ENCODE peak calls at places on chromosomes 16 and 17, in seven cellular contexts. Y is HFF-Myc, H is Peyer's patch, U is fibroblast of pulmonary artery, E is heart left ventricle, R is stomach, P is progenitor cell of endocrine pancreas. I is an unnamed sample.

GRCh38 chr16:69532761-69533459 is 32.9 kb upstream of the NFAT5 start:
- DNase-seq in Y (no peak), R (no peak), U (no peak), E (no peak), H (no peak), P (no peak), I (no peak)

GRCh38 chr16:81175325-81175891 is 63.1 kb upstream of the BCO1 start:
- DNase-seq in H (no peak), U (peak; percentile 23), Y (peak; percentile 33), E (no peak), R (no peak), P (no peak), I (no peak)

GRCh38 chr17:31494259-31495048 is 103.0 kb downstream of the RAB11FIP4 start:
- DNase-seq in P (no peak), R (peak; percentile 44), H (peak; percentile 78), U (no peak), Y (no peak), E (no peak), I (no peak)

GRCh38 chr17:68512967-68513474 is 791 bp downstream of the PRKAR1A start:
- DNase-seq in E (peak; percentile 43), H (no peak), Y (no peak), U (peak; percentile 64), R (no peak), P (no peak), I (no peak)

GRCh38 chr17:82734987-82735866 is at the start of gene FN3K:
- DNase-seq in U (peak; percentile 80), E (peak; percentile 77), P (peak; percentile 59), R (peak; percentile 74), H (no peak), Y (no peak), I (peak; percentile 61)

GRCh38 chr17:68981288-68981687 is 26.1 kb upstream of the ABCA8 start:
- DNase-seq in U (peak; percentile 91), P (no peak), R (peak; percentile 29), H (no peak), E (peak; percentile 64), Y (peak; percentile 27), I (no peak)

GRCh38 chr16:31214705-31215286 is 877 bp downstream of the TRIM72 start:
- DNase-seq in U (no peak), E (peak; percentile 37), R (no peak), H (no peak), Y (no peak), P (no peak), I (peak; percentile 24)

GRCh38 chr17:37041931-37042330 is 93.2 kb downstream of the AATF start:
- DNase-seq in R (no peak), H (no peak), U (no peak), Y (no peak), E (no peak), P (no peak), I (no peak)

GRCh38 chr16:85484337-85485295 is 128.5 kb upstream of the GSE1 start:
- DNase-seq in H (no peak), R (peak; percentile 42), E (no peak), P (no peak), U (no peak), Y (no peak), I (no peak)

GRCh38 chr16:14063618-14064581 is 7.2 kb upstream of the MRTFB start:
- DNase-seq in U (no peak), H (no peak), P (no peak), R (no peak), Y (no peak), E (no peak), I (no peak)

GRCh38 chr16:1152651-1153259 is at the start of gene CACNA1H:
- DNase-seq in R (no peak), P (peak; percentile 58), E (no peak), H (no peak), Y (no peak), U (no peak), I (peak; percentile 83)

GRCh38 chr17:60510031-60510430 is 16.0 kb downstream of the APPBP2 start:
- DNase-seq in H (no peak), P (no peak), U (no peak), E (no peak), Y (no peak), R (no peak), I (no peak)

GRCh38 chr16:19717781-19718623 is at the start of the genes IQCK and KNOP1:
- DNase-seq in U (peak; percentile 90), E (peak; percentile 94), Y (peak; percentile 66), P (peak; percentile 77), H (peak; percentile 86), R (peak; percentile 92), I (peak; percentile 95)
- TF ChIP-seq CTCF in U (no peak), E (no peak), Y (no peak), P (no peak), H (peak; percentile 13), R (no peak), I (no peak)

GRCh38 chr17:73343739-73344454 is 32.1 kb upstream of the CDC42EP4 start:
- DNase-seq in E (no peak), Y (no peak), R (no peak), P (no peak), U (no peak), H (no peak), I (no peak)

GRCh38 chr17:73342057-73342522 is 30.3 kb upstream of the CDC42EP4 start:
- DNase-seq in R (peak; percentile 77), Y (peak; percentile 51), U (peak; percentile 98), H (peak; percentile 20), E (peak; percentile 77), P (no peak), I (no peak)

GRCh38 chr17:73343168-73343634 is 31.4 kb upstream of the CDC42EP4 start:
- DNase-seq in H (peak; percentile 18), E (peak; percentile 87), R (no peak), Y (peak; percentile 70), U (peak; percentile 89), P (peak; percentile 41), I (peak; percentile 77)

GRCh38 chr17:73341350-73342056 is 29.7 kb upstream of the CDC42EP4 start:
- DNase-seq in H (no peak), E (no peak), P (no peak), R (no peak), Y (no peak), U (no peak), I (no peak)

DNA sequence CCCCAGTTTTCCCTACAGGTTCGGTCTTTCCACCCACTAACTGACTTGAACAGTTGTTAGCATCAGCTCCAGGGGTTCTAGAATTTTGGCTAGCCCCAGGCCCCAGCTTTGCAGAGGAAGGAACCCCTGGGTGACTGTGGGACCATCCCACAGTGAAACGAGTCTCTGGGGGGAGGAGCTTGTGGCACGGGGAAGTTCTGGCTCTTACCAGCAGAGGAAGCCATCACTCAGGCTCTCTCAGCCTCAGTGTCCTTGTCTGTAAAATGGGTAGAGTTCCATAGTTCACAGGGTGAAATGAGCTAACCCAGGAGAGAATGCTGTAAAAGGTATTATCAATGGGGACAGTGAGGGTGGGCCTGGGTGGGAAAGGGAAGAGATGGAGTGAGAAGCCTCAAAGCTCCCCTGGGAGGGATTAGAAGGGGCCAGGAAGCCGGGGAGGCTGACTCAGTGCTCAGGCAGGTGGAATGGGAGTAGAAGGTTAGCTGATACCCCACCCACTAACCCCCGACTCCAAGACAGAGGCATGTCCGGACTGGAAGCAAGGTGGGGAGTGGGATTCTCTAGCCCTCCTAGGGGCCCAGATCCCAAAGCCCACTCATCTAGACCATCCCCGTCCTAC is 30.9 kb upstream of the CDC42EP4 start:
- DNase-seq in R (no peak), U (peak; percentile 74), Y (no peak), H (no peak), E (no peak), P (no peak), I (no peak)
- TF ChIP-seq CTCF in R (no peak), U (peak; percentile 35), Y (peak; percentile 14), H (no peak), E (no peak), P (no peak), I (peak; percentile 1)

GRCh38 chr17:73478768-73479424 is 165.3 kb downstream of the SDK2 start:
- DNase-seq in R (no peak), U (no peak), E (no peak), H (no peak), P (no peak), Y (no peak), I (no peak)
- TF ChIP-seq CTCF in R (no peak), U (no peak), E (no peak), H (no peak), P (peak; percentile 55), Y (no peak), I (peak; percentile 22)

DNA sequence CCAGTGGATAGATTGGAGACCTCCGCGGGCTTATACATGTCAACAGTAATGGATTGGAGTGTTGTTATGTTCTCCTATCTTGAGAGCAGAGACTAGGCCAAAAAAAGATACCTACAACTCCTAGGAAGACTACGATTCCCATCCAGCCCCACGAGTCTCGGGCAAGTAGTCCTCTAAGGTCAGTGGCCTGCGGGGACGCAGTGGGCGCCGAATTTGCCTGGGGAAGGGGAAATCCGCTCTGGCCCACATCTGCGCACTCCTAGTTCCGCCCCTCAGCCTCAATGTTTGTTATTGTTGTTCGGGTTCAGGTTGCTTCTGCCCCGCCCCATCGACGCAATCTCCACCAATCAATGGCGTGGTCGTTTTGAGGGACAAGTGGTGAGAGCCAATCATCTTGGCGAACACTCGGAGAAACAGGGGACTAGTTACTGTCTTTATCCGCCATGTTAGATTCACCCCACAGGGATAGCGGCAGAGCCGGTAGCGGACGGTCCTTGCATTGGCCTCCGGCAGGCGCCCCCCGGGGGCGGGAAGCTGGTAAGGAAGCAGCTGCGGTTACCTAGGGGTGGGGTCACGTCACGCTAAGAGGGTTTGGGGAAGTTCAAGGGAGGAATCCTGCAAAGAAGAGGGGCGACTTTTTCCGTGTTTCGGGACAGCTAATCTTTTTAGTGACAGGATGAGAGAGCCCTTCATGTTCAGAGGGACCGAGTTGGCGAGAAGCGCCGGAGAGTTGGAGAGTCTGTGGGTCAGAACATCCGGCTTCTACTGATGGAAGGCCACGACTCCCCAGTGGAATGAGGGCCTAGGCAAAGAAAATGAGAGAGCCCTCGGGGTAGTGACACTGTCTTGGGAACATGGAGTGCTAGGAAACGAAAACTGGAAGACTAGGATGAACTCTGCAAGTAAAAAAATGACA is at the start of gene NBR1:
- DNase-seq in R (peak; percentile 97), H (peak; percentile 98), Y (peak; percentile 95), U (peak; percentile 99), E (peak; percentile 95), P (peak; percentile 90), I (peak; percentile 93)
- TF ChIP-seq CTCF in R (no peak), H (peak; percentile 12), Y (peak; percentile 4), U (peak; percentile 8), E (no peak), P (peak; percentile 46), I (peak; percentile 15)

GRCh38 chr16:10983175-10983558 is 38.8 kb downstream of the CLEC16A start:
- DNase-seq in R (peak; percentile 44), U (no peak), E (no peak), P (no peak), Y (no peak), H (peak; percentile 39), I (no peak)
- TF ChIP-seq CTCF in R (no peak), U (no peak), E (no peak), P (no peak), Y (no peak), H (peak; percentile 29), I (no peak)

I was measured in D721Med.